ENCODE peak calls at places on chromosomes 5 and 9, in five cellular contexts. One of them, this sample, is unnamed.

GRCh38 chr5:159758189-159758588 is 158.1 kb upstream of the ADRA1B start:
- DNase-seq in T-helper 2 cell: no peak
- DNase-seq in cerebellar cortex: no peak
- DNase-seq in activated CD4-positive, alpha-beta T cell treated with anti-CD3 and anti-CD28 coated beads for 4 hours: no peak
- DNase-seq in fibroblast of lung: no peak
- DNase-seq in this sample: no peak

GRCh38 chr5:140391312-140391711 is 10.3 kb upstream of the ANKHD1 start:
- DNase-seq in T-helper 2 cell: no peak
- DNase-seq in cerebellar cortex: no peak
- DNase-seq in activated CD4-positive, alpha-beta T cell treated with anti-CD3 and anti-CD28 coated beads for 4 hours: no peak
- DNase-seq in fibroblast of lung: peak
- DNase-seq in this sample: peak

GRCh38 chr9:90770339-90770738 is 31.3 kb upstream of the SYK start:
- DNase-seq in T-helper 2 cell: no peak
- DNase-seq in cerebellar cortex: no peak
- DNase-seq in activated CD4-positive, alpha-beta T cell treated with anti-CD3 and anti-CD28 coated beads for 4 hours: no peak
- DNase-seq in fibroblast of lung: no peak
- DNase-seq in this sample: no peak

GRCh38 chr5:174532453-174533126 is 191.8 kb upstream of the MSX2 start:
- DNase-seq in T-helper 2 cell: no peak
- DNase-seq in cerebellar cortex: peak
- DNase-seq in activated CD4-positive, alpha-beta T cell treated with anti-CD3 and anti-CD28 coated beads for 4 hours: no peak
- DNase-seq in fibroblast of lung: peak
- DNase-seq in this sample: peak

GRCh38 chr5:152092580-152092979 is 167.9 kb upstream of the GLRA1 start:
- DNase-seq in T-helper 2 cell: no peak
- DNase-seq in cerebellar cortex: no peak
- DNase-seq in activated CD4-positive, alpha-beta T cell treated with anti-CD3 and anti-CD28 coated beads for 4 hours: no peak
- DNase-seq in fibroblast of lung: no peak
- DNase-seq in this sample: peak

GRCh38 chr5:138543730-138544104 is 681 bp upstream of the ETF1 start:
- DNase-seq in T-helper 2 cell: no peak
- DNase-seq in cerebellar cortex: no peak
- DNase-seq in activated CD4-positive, alpha-beta T cell treated with anti-CD3 and anti-CD28 coated beads for 4 hours: no peak
- DNase-seq in fibroblast of lung: no peak
- DNase-seq in this sample: no peak

GRCh38 chr9:121156263-121156731 is 45.4 kb downstream of the RAB14 start:
- DNase-seq in T-helper 2 cell: no peak
- DNase-seq in cerebellar cortex: no peak
- DNase-seq in activated CD4-positive, alpha-beta T cell treated with anti-CD3 and anti-CD28 coated beads for 4 hours: no peak
- DNase-seq in fibroblast of lung: peak
- DNase-seq in this sample: peak

GRCh38 chr5:41510176-41510831 is at the start of gene PLCXD3:
- DNase-seq in T-helper 2 cell: no peak
- DNase-seq in cerebellar cortex: peak
- DNase-seq in activated CD4-positive, alpha-beta T cell treated with anti-CD3 and anti-CD28 coated beads for 4 hours: no peak
- DNase-seq in fibroblast of lung: peak
- DNase-seq in this sample: peak

GRCh38 chr5:93055556-93055955 is 525.5 kb downstream of the NR2F1-AS1 start:
- DNase-seq in T-helper 2 cell: no peak
- DNase-seq in cerebellar cortex: no peak
- DNase-seq in activated CD4-positive, alpha-beta T cell treated with anti-CD3 and anti-CD28 coated beads for 4 hours: no peak
- DNase-seq in fibroblast of lung: no peak
- DNase-seq in this sample: no peak

GRCh38 chr5:75236322-75237316 is at the start of gene ANKRD31:
- DNase-seq in T-helper 2 cell: peak
- DNase-seq in cerebellar cortex: peak
- DNase-seq in activated CD4-positive, alpha-beta T cell treated with anti-CD3 and anti-CD28 coated beads for 4 hours: peak
- DNase-seq in fibroblast of lung: peak
- DNase-seq in this sample: peak

GRCh38 chr9:126131066-126132010 is 195.3 kb upstream of the MVB12B start:
- DNase-seq in T-helper 2 cell: no peak
- DNase-seq in cerebellar cortex: no peak
- DNase-seq in activated CD4-positive, alpha-beta T cell treated with anti-CD3 and anti-CD28 coated beads for 4 hours: no peak
- DNase-seq in fibroblast of lung: no peak
- DNase-seq in this sample: no peak

GRCh38 chr5:56314536-56314935 is 81.4 kb upstream of the ANKRD55 start:
- DNase-seq in T-helper 2 cell: no peak
- DNase-seq in cerebellar cortex: peak
- DNase-seq in activated CD4-positive, alpha-beta T cell treated with anti-CD3 and anti-CD28 coated beads for 4 hours: peak
- DNase-seq in fibroblast of lung: peak
- DNase-seq in this sample: no peak

GRCh38 chr5:146788918-146789317 is 89.6 kb downstream of the PPP2R2B start:
- DNase-seq in T-helper 2 cell: no peak
- DNase-seq in cerebellar cortex: no peak
- DNase-seq in activated CD4-positive, alpha-beta T cell treated with anti-CD3 and anti-CD28 coated beads for 4 hours: no peak
- DNase-seq in fibroblast of lung: no peak
- DNase-seq in this sample: no peak

GRCh38 chr9:93245437-93245970 is 61.6 kb downstream of the WNK2 start:
- DNase-seq in T-helper 2 cell: no peak
- DNase-seq in cerebellar cortex: no peak
- DNase-seq in activated CD4-positive, alpha-beta T cell treated with anti-CD3 and anti-CD28 coated beads for 4 hours: no peak
- DNase-seq in fibroblast of lung: no peak
- DNase-seq in this sample: no peak

GRCh38 chr5:9483251-9483650 is 62.6 kb downstream of the SEMA5A start:
- DNase-seq in T-helper 2 cell: no peak
- DNase-seq in cerebellar cortex: no peak
- DNase-seq in activated CD4-positive, alpha-beta T cell treated with anti-CD3 and anti-CD28 coated beads for 4 hours: no peak
- DNase-seq in fibroblast of lung: peak
- DNase-seq in this sample: no peak

GRCh38 chr5:41843456-41844112 is 26.6 kb downstream of the OXCT1 start:
- DNase-seq in T-helper 2 cell: no peak
- DNase-seq in cerebellar cortex: peak
- DNase-seq in activated CD4-positive, alpha-beta T cell treated with anti-CD3 and anti-CD28 coated beads for 4 hours: peak
- DNase-seq in fibroblast of lung: peak
- DNase-seq in this sample: peak

GRCh38 chr9:86046080-86046636 is 53.2 kb downstream of the GOLM1 start:
- DNase-seq in T-helper 2 cell: no peak
- DNase-seq in cerebellar cortex: no peak
- DNase-seq in activated CD4-positive, alpha-beta T cell treated with anti-CD3 and anti-CD28 coated beads for 4 hours: no peak
- DNase-seq in fibroblast of lung: no peak
- DNase-seq in this sample: no peak

GRCh38 chr5:169265888-169266287 is 35.1 kb downstream of the SLIT3 start:
- DNase-seq in T-helper 2 cell: no peak
- DNase-seq in cerebellar cortex: no peak
- DNase-seq in activated CD4-positive, alpha-beta T cell treated with anti-CD3 and anti-CD28 coated beads for 4 hours: no peak
- DNase-seq in fibroblast of lung: peak
- DNase-seq in this sample: no peak

GRCh38 chr5:60703944-60704343 is 4.0 kb upstream of the DEPDC1B start:
- DNase-seq in T-helper 2 cell: no peak
- DNase-seq in cerebellar cortex: no peak
- DNase-seq in activated CD4-positive, alpha-beta T cell treated with anti-CD3 and anti-CD28 coated beads for 4 hours: no peak
- DNase-seq in fibroblast of lung: no peak
- DNase-seq in this sample: no peak

GRCh38 chr9:90860826-90861225 is 59.2 kb downstream of the SYK start:
- DNase-seq in T-helper 2 cell: no peak
- DNase-seq in cerebellar cortex: no peak
- DNase-seq in activated CD4-positive, alpha-beta T cell treated with anti-CD3 and anti-CD28 coated beads for 4 hours: no peak
- DNase-seq in fibroblast of lung: no peak
- DNase-seq in this sample: no peak

GRCh38 chr9:83432104-83432627 is 106.0 kb downstream of the FRMD3 start:
- DNase-seq in T-helper 2 cell: no peak
- DNase-seq in cerebellar cortex: peak
- DNase-seq in activated CD4-positive, alpha-beta T cell treated with anti-CD3 and anti-CD28 coated beads for 4 hours: no peak
- DNase-seq in fibroblast of lung: no peak
- DNase-seq in this sample: peak

GRCh38 chr9:78031271-78031825 is at the start of gene GNAQ:
- DNase-seq in T-helper 2 cell: no peak
- DNase-seq in cerebellar cortex: no peak
- DNase-seq in activated CD4-positive, alpha-beta T cell treated with anti-CD3 and anti-CD28 coated beads for 4 hours: peak
- DNase-seq in fibroblast of lung: peak
- DNase-seq in this sample: no peak

GRCh38 chr9:104682642-104683041 is 11.7 kb upstream of the OR13D1 start:
- DNase-seq in T-helper 2 cell: no peak
- DNase-seq in cerebellar cortex: peak
- DNase-seq in activated CD4-positive, alpha-beta T cell treated with anti-CD3 and anti-CD28 coated beads for 4 hours: no peak
- DNase-seq in fibroblast of lung: peak
- DNase-seq in this sample: no peak

GRCh38 chr9:124623966-124624734 is 117.0 kb upstream of the NR5A1 start:
- DNase-seq in T-helper 2 cell: no peak
- DNase-seq in cerebellar cortex: no peak
- DNase-seq in activated CD4-positive, alpha-beta T cell treated with anti-CD3 and anti-CD28 coated beads for 4 hours: no peak
- DNase-seq in fibroblast of lung: no peak
- DNase-seq in this sample: no peak

GRCh38 chr9:134179918-134180785 is 15.8 kb upstream of the RNU6ATAC start:
- DNase-seq in T-helper 2 cell: no peak
- DNase-seq in cerebellar cortex: no peak
- DNase-seq in activated CD4-positive, alpha-beta T cell treated with anti-CD3 and anti-CD28 coated beads for 4 hours: no peak
- DNase-seq in fibroblast of lung: no peak
- DNase-seq in this sample: no peak

GRCh38 chr5:26945881-26946280 is 92.5 kb downstream of the CDH9 start:
- DNase-seq in T-helper 2 cell: no peak
- DNase-seq in cerebellar cortex: no peak
- DNase-seq in activated CD4-positive, alpha-beta T cell treated with anti-CD3 and anti-CD28 coated beads for 4 hours: no peak
- DNase-seq in fibroblast of lung: no peak
- DNase-seq in this sample: no peak

GRCh38 chr5:4802044-4802443 is 338.1 kb upstream of the ADAMTS16 start:
- DNase-seq in T-helper 2 cell: no peak
- DNase-seq in cerebellar cortex: no peak
- DNase-seq in activated CD4-positive, alpha-beta T cell treated with anti-CD3 and anti-CD28 coated beads for 4 hours: no peak
- DNase-seq in fibroblast of lung: no peak
- DNase-seq in this sample: peak

GRCh38 chr5:170542691-170543275 is 39.0 kb downstream of the KCNIP1 start:
- DNase-seq in T-helper 2 cell: no peak
- DNase-seq in cerebellar cortex: no peak
- DNase-seq in activated CD4-positive, alpha-beta T cell treated with anti-CD3 and anti-CD28 coated beads for 4 hours: no peak
- DNase-seq in fibroblast of lung: no peak
- DNase-seq in this sample: no peak